ENCODE peak calls at places on chromosomes 16 and 17, in nine cellular contexts. W, P, M, A, H, G, K, F and R are unnamed samples.

GRCh38 chr17:15971108-15971507 is 26.2 kb downstream of the ADORA2B start:
- DNase-seq in G (no peak), A (no peak), H (no peak), F (no peak), P (no peak), W (no peak), M (no peak), K (peak; percentile 49), R (no peak)

GRCh38 chr16:57148481-57148880 is 37.4 kb downstream of the PSME3IP1 start:
- DNase-seq in F (no peak), K (no peak), W (no peak), A (no peak), H (no peak), G (no peak), P (no peak), M (no peak), R (no peak)

GRCh38 chr17:44719444-44719843 is 11.0 kb downstream of the DBF4B start:
- DNase-seq in K (no peak), A (no peak), F (no peak), G (no peak), W (no peak), M (no peak), H (no peak), P (no peak), R (no peak)

GRCh38 chr16:81499576-81500380 is 55.2 kb downstream of the CMIP start:
- DNase-seq in M (no peak), A (no peak), H (no peak), K (no peak), W (no peak), F (no peak), P (no peak), G (no peak), R (no peak)

GRCh38 chr17:8629371-8630226 is 926 bp downstream of the MYH10 start:
- DNase-seq in A (no peak), P (peak; percentile 63), K (peak; percentile 81), M (peak; percentile 67), G (peak; percentile 66), W (no peak), F (peak; percentile 68), H (peak; percentile 58), R (peak; percentile 50)

GRCh38 chr16:67053767-67054334 is 24.9 kb downstream of the CBFB start:
- DNase-seq in P (no peak), G (no peak), W (no peak), H (no peak), F (no peak), K (no peak), A (no peak), M (no peak), R (no peak)

GRCh38 chr17:38702166-38702899 is 2.7 kb upstream of the MLLT6 start:
- DNase-seq in F (peak; percentile 93), K (peak; percentile 87), M (peak; percentile 94), P (peak; percentile 88), H (peak; percentile 90), W (peak; percentile 76), G (peak; percentile 92), A (peak; percentile 92), R (peak; percentile 94)

GRCh38 chr16:31519746-31520145 is 8.0 kb upstream of the AHSP start:
- DNase-seq in W (no peak), K (no peak), M (no peak), A (no peak), G (no peak), F (no peak), H (no peak), P (no peak), R (no peak)

GRCh38 chr16:70349783-70350182 is 3.1 kb downstream of the DDX19A start:
- DNase-seq in P (no peak), H (no peak), K (no peak), A (no peak), F (no peak), W (no peak), M (no peak), G (no peak), R (no peak)

GRCh38 chr17:29615492-29616299 is 7.0 kb downstream of the CORO6 start:
- DNase-seq in G (peak; percentile 91), F (peak; percentile 92), A (peak; percentile 75), H (peak; percentile 85), M (peak; percentile 61), W (peak; percentile 86), K (peak; percentile 89), P (peak; percentile 88), R (peak; percentile 89)

GRCh38 chr17:68437979-68438877 is 19.1 kb downstream of the WIPI1 start:
- DNase-seq in A (no peak), K (peak; percentile 75), W (no peak), F (no peak), H (peak; percentile 79), P (no peak), G (no peak), M (no peak), R (peak; percentile 84)

GRCh38 chr16:70437017-70437581 is 1.8 kb downstream of the ST3GAL2 start:
- DNase-seq in K (peak; percentile 97), W (no peak), P (peak; percentile 68), H (peak; percentile 96), M (peak; percentile 47), A (no peak), G (no peak), F (no peak), R (no peak)

GRCh38 chr16:66834746-66835145 is 4.0 kb upstream of the NAE1 start:
- DNase-seq in K (no peak), M (no peak), A (no peak), G (no peak), W (no peak), F (no peak), P (no peak), H (no peak), R (no peak)

GRCh38 chr16:30979170-30980067 is 5.6 kb upstream of the HSD3B7 start:
- DNase-seq in H (no peak), W (no peak), M (no peak), P (no peak), A (no peak), K (no peak), G (no peak), F (no peak), R (no peak)

GRCh38 chr16:65120811-65121721 is 797 bp downstream of the CDH11 start:
- DNase-seq in F (peak; percentile 64), G (peak; percentile 62), H (peak; percentile 50), W (no peak), A (no peak), M (peak; percentile 62), K (peak; percentile 53), P (peak; percentile 63), R (no peak)

GRCh38 chr17:78825696-78826095 is 14.9 kb downstream of the USP36 start:
- DNase-seq in G (peak; percentile 18), H (no peak), A (no peak), W (no peak), K (no peak), M (no peak), P (no peak), F (no peak), R (no peak)

GRCh38 chr17:79041723-79042420 is 17.9 kb downstream of the C1QTNF1 start:
- DNase-seq in A (no peak), F (no peak), W (no peak), M (no peak), H (no peak), P (no peak), G (no peak), K (no peak), R (no peak)

GRCh38 chr16:82071421-82071820 is 36.4 kb downstream of the HSD17B2 start:
- DNase-seq in H (no peak), F (no peak), W (no peak), M (no peak), K (no peak), G (no peak), P (no peak), A (no peak), R (no peak)

GRCh38 chr17:56499799-56500388 is 93.6 kb upstream of the NOG start:
- DNase-seq in K (peak; percentile 48), P (no peak), G (no peak), A (no peak), H (peak; percentile 39), M (no peak), F (no peak), W (no peak), R (no peak)

GRCh38 chr17:49455226-49455968 is 39.7 kb upstream of the NGFR start:
- DNase-seq in A (no peak), P (no peak), M (peak; percentile 73), F (no peak), K (no peak), G (no peak), W (no peak), H (no peak), R (no peak)
- H3K4me1 ChIP-seq in A (no peaks in the 10 kb centered on the region), P (no peaks in the 10 kb centered on the region), M (peaks cover 26% of the 10 kb centered on the region), F (peaks cover 6% of the 10 kb centered on the region), K (peaks cover 14% of the 10 kb centered on the region), G (no peaks in the 10 kb centered on the region), W (peaks cover 3% of the 10 kb centered on the region), H (peaks cover 2% of the 10 kb centered on the region), R (no peaks in the 10 kb centered on the region)

GRCh38 chr17:77404812-77405581 is 264.2 kb downstream of the SEC14L1 start:
- DNase-seq in P (no peak), M (no peak), H (peak; percentile 81), W (peak; percentile 69), G (no peak), F (no peak), K (no peak), A (no peak), R (peak; percentile 95)

GRCh38 chr17:77402159-77402731 is 261.5 kb downstream of the SEC14L1 start:
- DNase-seq in F (no peak), G (no peak), H (no peak), M (no peak), W (no peak), K (no peak), P (no peak), A (no peak), R (no peak)

GRCh38 chr17:77405867-77406513 is 265.2 kb downstream of the SEC14L1 start:
- DNase-seq in H (no peak), A (no peak), M (no peak), G (no peak), P (no peak), F (no peak), W (no peak), K (no peak), R (peak; percentile 79)

GRCh38 chr17:77400445-77400870 is 259.7 kb downstream of the SEC14L1 start:
- DNase-seq in K (peak; percentile 65), P (no peak), A (no peak), M (peak; percentile 95), W (peak; percentile 62), F (no peak), H (no peak), G (peak; percentile 82), R (peak; percentile 82)

GRCh38 chr17:77403854-77404253 is 263.1 kb downstream of the SEC14L1 start:
- DNase-seq in K (no peak), H (no peak), M (no peak), P (no peak), G (no peak), F (no peak), W (no peak), A (no peak), R (no peak)
- H3K4me1 ChIP-seq in K (peaks cover 3% of the 10 kb centered on the region), H (peaks cover 76% of the 10 kb centered on the region), M (peaks cover 38% of the 10 kb centered on the region), P (peaks cover 14% of the 10 kb centered on the region), G (peaks cover 23% of the 10 kb centered on the region), F (peaks cover 65% of the 10 kb centered on the region), W (peaks cover 97% of the 10 kb centered on the region), A (peaks cover 20% of the 10 kb centered on the region), R (peaks cover 60% of the 10 kb centered on the region)

GRCh38 chr16:75252049-75252864 is 833 bp upstream of the BCAR1 start:
- DNase-seq in F (no peak), A (no peak), H (no peak), W (no peak), M (no peak), G (no peak), K (no peak), P (peak; percentile 44), R (no peak)
- H3K4me1 ChIP-seq in F (peaks cover 93% of the 10 kb centered on the region), A (peaks cover 54% of the 10 kb centered on the region), H (peaks cover 79% of the 10 kb centered on the region), W (peaks cover 16% of the 10 kb centered on the region), M (peaks cover 73% of the 10 kb centered on the region), G (peaks cover 40% of the 10 kb centered on the region), K (peaks cover 43% of the 10 kb centered on the region), P (peaks cover 45% of the 10 kb centered on the region), R (peaks cover 7% of the 10 kb centered on the region)

GRCh38 chr16:3819175-3819527 is 61.4 kb downstream of the CREBBP start:
- DNase-seq in P (no peak), K (no peak), F (no peak), H (no peak), A (no peak), G (no peak), W (no peak), M (no peak), R (no peak)
- H3K4me1 ChIP-seq in P (peaks cover 42% of the 10 kb centered on the region), K (peaks cover 2% of the 10 kb centered on the region), F (peaks cover 67% of the 10 kb centered on the region), H (peaks cover 31% of the 10 kb centered on the region), A (peaks cover 15% of the 10 kb centered on the region), G (peaks cover 14% of the 10 kb centered on the region), W (peaks cover 70% of the 10 kb centered on the region), M (peaks cover 50% of the 10 kb centered on the region), R (peaks cover 49% of the 10 kb centered on the region)